ENCODE peak calls at places on chromosome 10, in nine cellular contexts. M, X, K, I, P, L, A, Z and D are unnamed samples.

GRCh38 chr10:126256864-126257263 is 131.4 kb downstream of the ADAM12 start:
- DNase-seq in I (no peak), K (no peak), Z (no peak), P (no peak), X (no peak), A (no peak), M (no peak), L (no peak), D (no peak)

GRCh38 chr10:8873310-8873709 is 818.8 kb downstream of the GATA3 start:
- DNase-seq in X (no peak), P (no peak), Z (no peak), L (no peak), K (peak), M (peak), A (no peak), I (no peak), D (no peak)

GRCh38 chr10:1255166-1255565 is 199.0 kb downstream of the WDR37 start:
- DNase-seq in X (no peak), K (no peak), I (no peak), P (no peak), A (no peak), Z (no peak), L (no peak), M (no peak), D (no peak)

GRCh38 chr10:98696516-98696915 is 249.8 kb upstream of the HPS1 start:
- DNase-seq in P (no peak), Z (no peak), L (no peak), I (no peak), K (no peak), M (no peak), X (peak), A (no peak), D (no peak)

GRCh38 chr10:79984851-79985250 is 35.9 kb upstream of the SFTPD start:
- DNase-seq in P (no peak), Z (no peak), L (peak), X (no peak), M (no peak), I (no peak), K (peak), A (no peak), D (peak)

GRCh38 chr10:112461029-112461887 is 14.2 kb downstream of the VTI1A start:
- DNase-seq in A (no peak), I (no peak), P (no peak), X (no peak), L (peak), Z (no peak), M (no peak), K (peak), D (peak)

GRCh38 chr10:70268376-70268775 is 15.4 kb downstream of the NPFFR1 start:
- DNase-seq in A (no peak), Z (no peak), I (no peak), L (no peak), K (no peak), P (no peak), M (no peak), X (no peak), D (no peak)

GRCh38 chr10:89122431-89123066 is 84.6 kb downstream of the CH25H start:
- DNase-seq in X (no peak), P (no peak), Z (no peak), K (peak), M (no peak), L (no peak), A (no peak), I (no peak), D (no peak)

GRCh38 chr10:26725837-26726727 is 28.6 kb downstream of the PDSS1 start:
- DNase-seq in M (peak), K (peak), L (no peak), P (peak), X (peak), Z (peak), A (no peak), I (peak), D (peak)

GRCh38 chr10:96450514-96451207 is 63.1 kb downstream of the TLL2 start:
- DNase-seq in P (no peak), I (no peak), M (no peak), Z (no peak), L (no peak), X (no peak), A (no peak), K (no peak), D (no peak)

GRCh38 chr10:71285180-71285545 is 33.9 kb upstream of the SLC29A3 start:
- DNase-seq in L (peak), P (peak), A (no peak), X (no peak), Z (no peak), K (peak), M (peak), I (no peak), D (peak)

GRCh38 chr10:62545667-62546066 is 171.5 kb downstream of the ZNF365 start:
- DNase-seq in M (no peak), A (no peak), I (no peak), L (no peak), K (peak), Z (no peak), X (no peak), P (no peak), D (no peak)

GRCh38 chr10:60958892-60959601 is 15.1 kb upstream of the RHOBTB1 start:
- DNase-seq in Z (no peak), X (no peak), M (no peak), A (no peak), I (no peak), K (no peak), P (no peak), L (no peak), D (no peak)

GRCh38 chr10:63651864-63652263 is 130.7 kb downstream of the REEP3 start:
- DNase-seq in L (no peak), K (no peak), I (no peak), Z (no peak), M (no peak), X (no peak), P (no peak), A (no peak), D (no peak)

GRCh38 chr10:22252801-22253577 is 35.2 kb upstream of the EBLN1 start:
- DNase-seq in I (peak), M (no peak), X (peak), L (peak), K (no peak), Z (no peak), A (peak), P (peak), D (peak)

GRCh38 chr10:57657164-57657765 is 610.4 kb downstream of the IPMK start:
- DNase-seq in M (peak), Z (no peak), I (no peak), K (peak), L (peak), X (peak), P (no peak), A (no peak), D (peak)

GRCh38 chr10:123381271-123381670 is 227.1 kb downstream of the BUB3 start:
- DNase-seq in X (no peak), M (no peak), A (no peak), K (peak), L (no peak), Z (no peak), P (no peak), I (no peak), D (no peak)

GRCh38 chr10:8054498-8055407 is at the start of gene GATA3:
- DNase-seq in X (no peak), L (peak), P (no peak), M (peak), I (peak), K (peak), A (no peak), Z (peak), D (peak)

GRCh38 chr10:1379601-1380000 is 323.4 kb downstream of the WDR37 start:
- DNase-seq in Z (no peak), A (peak), P (no peak), K (no peak), I (no peak), X (no peak), L (no peak), M (no peak), D (no peak)

GRCh38 chr10:118955531-118956252 is 73.8 kb upstream of the NANOS1 start:
- DNase-seq in Z (no peak), M (no peak), X (no peak), A (no peak), K (peak), L (no peak), P (no peak), I (no peak), D (no peak)

GRCh38 chr10:7159928-7160327 is 250.9 kb downstream of the SFMBT2 start:
- DNase-seq in L (no peak), I (no peak), Z (no peak), X (no peak), M (no peak), A (no peak), P (no peak), K (no peak), D (no peak)

GRCh38 chr10:36362257-36362656 is 720.2 kb upstream of the FZD8 start:
- DNase-seq in K (no peak), A (no peak), L (no peak), P (no peak), Z (no peak), M (no peak), X (no peak), I (no peak), D (no peak)

GRCh38 chr10:125037145-125037544 is 95.2 kb downstream of the ZRANB1 start:
- DNase-seq in L (no peak), M (peak), Z (no peak), X (no peak), P (no peak), K (peak), A (no peak), I (no peak), D (no peak)

GRCh38 chr10:20949967-20950366 is 52.9 kb upstream of the NEBL start:
- DNase-seq in L (no peak), I (no peak), X (no peak), Z (no peak), M (no peak), A (no peak), P (no peak), K (no peak), D (no peak)

GRCh38 chr10:133441780-133442179 is 12.0 kb upstream of the SCART1 start:
- DNase-seq in L (no peak), P (no peak), X (peak), A (peak), I (peak), M (no peak), K (no peak), Z (no peak), D (peak)

GRCh38 chr10:100518761-100519241 is 860 bp downstream of the SEC31B start:
- DNase-seq in Z (peak), X (no peak), A (no peak), L (peak), M (peak), I (peak), K (peak), P (no peak), D (peak)

GRCh38 chr10:51035344-51035743 is 38.9 kb upstream of the PRKG1 start:
- DNase-seq in Z (no peak), X (no peak), L (no peak), M (no peak), I (no peak), P (no peak), K (no peak), A (no peak), D (no peak)

GRCh38 chr10:16967866-16968721 is 150.9 kb upstream of the RSU1 start:
- DNase-seq in P (no peak), M (peak), X (no peak), L (no peak), Z (no peak), I (no peak), K (peak), A (no peak), D (no peak)

GRCh38 chr10:124040454-124040853 is 52.9 kb downstream of the CHST15 start:
- DNase-seq in X (no peak), A (no peak), L (no peak), I (no peak), Z (no peak), M (no peak), K (no peak), P (no peak), D (no peak)

GRCh38 chr10:98029149-98030092 is 1.0 kb downstream of the CRTAC1 start:
- DNase-seq in Z (no peak), A (no peak), I (no peak), K (no peak), M (no peak), X (no peak), L (no peak), P (no peak), D (no peak)

GRCh38 chr10:11678074-11678793 is 63.9 kb upstream of the ECHDC3 start:
- DNase-seq in L (no peak), Z (no peak), P (no peak), X (no peak), M (no peak), A (no peak), I (no peak), K (peak), D (peak)

GRCh38 chr10:71127019-71127534 is 85.3 kb upstream of the UNC5B start:
- DNase-seq in A (no peak), L (no peak), K (no peak), X (no peak), I (no peak), Z (no peak), M (no peak), P (no peak), D (no peak)

GRCh38 chr10:47287365-47287802 is 12.6 kb upstream of the GDF10 start:
- DNase-seq in K (no peak), L (no peak), A (no peak), I (no peak), P (peak), M (no peak), X (peak), Z (no peak), D (no peak)

GRCh38 chr10:9253121-9253520 is 1198.6 kb downstream of the GATA3 start:
- DNase-seq in P (no peak), X (no peak), K (peak), L (no peak), I (no peak), A (no peak), Z (no peak), M (no peak), D (no peak)

GRCh38 chr10:101007099-101007711 is 7.6 kb downstream of the LZTS2 start:
- DNase-seq in I (no peak), P (no peak), X (peak), M (no peak), Z (no peak), K (no peak), A (no peak), L (no peak), D (no peak)

GRCh38 chr10:48289652-48290238 is 15.2 kb upstream of the FRMPD2 start:
- DNase-seq in X (no peak), Z (no peak), I (peak), A (no peak), P (peak), M (peak), L (peak), K (peak), D (peak)

GRCh38 chr10:35027567-35027966 is 62.6 kb downstream of the CUL2 start:
- DNase-seq in A (no peak), P (no peak), Z (no peak), X (no peak), I (no peak), L (no peak), M (peak), K (no peak), D (no peak)